ENCODE peak calls at places on chromosomes 7 and 10, in seven cellular contexts. T is K562, Y is HCT116, E is GM12878, W is SK-N-SH, U is H1, P is HepG2. N is an unnamed sample.

GRCh38 chr7:15764986-15765385 is 78.5 kb upstream of the MEOX2 start:
- DNase-seq in W (no peak), U (no peak), E (no peak), Y (no peak), P (no peak), T (no peak), N (no peak)

GRCh38 chr7:117090820-117091219 is 137.5 kb downstream of the ST7 start:
- DNase-seq in T (no peak), W (no peak), U (no peak), E (no peak), Y (no peak), P (no peak), N (no peak)

GRCh38 chr10:93894516-93895378 is 969 bp downstream of the SLC35G1 start:
- DNase-seq in T (peak), P (no peak), E (no peak), W (peak), Y (no peak), U (no peak), N (no peak)

GRCh38 chr7:138204285-138204988 is 128.2 kb downstream of the AKR1D1 start:
- DNase-seq in U (no peak), E (no peak), W (peak), Y (no peak), T (no peak), P (no peak), N (no peak)

GRCh38 chr7:84529480-84530205 is 335.1 kb upstream of the SEMA3A start:
- DNase-seq in U (no peak), P (no peak), Y (peak), T (no peak), E (no peak), W (peak), N (no peak)

GRCh38 chr7:156420496-156420895 is 220.1 kb upstream of the RNF32 start:
- DNase-seq in Y (no peak), W (no peak), U (no peak), E (no peak), T (no peak), P (no peak), N (no peak)

GRCh38 chr7:57413529-57414398 is 36.2 kb upstream of the ZNF716 start:
- DNase-seq in E (no peak), Y (no peak), W (no peak), U (no peak), T (no peak), P (no peak), N (no peak)

GRCh38 chr7:49297958-49298357 is 373.6 kb downstream of the CDC14C start:
- DNase-seq in P (no peak), T (no peak), E (no peak), U (no peak), Y (no peak), W (no peak), N (no peak)

GRCh38 chr7:45651056-45651444 is 76.9 kb downstream of the ADCY1 start:
- DNase-seq in E (no peak), U (no peak), W (no peak), Y (no peak), T (no peak), P (no peak), N (no peak)

GRCh38 chr10:120221873-120222485 is 235.0 kb upstream of the PLPP4 start:
- DNase-seq in W (peak), U (peak), E (no peak), P (peak), T (peak), Y (peak), N (peak)

GRCh38 chr7:26166681-26167266 is 14.8 kb downstream of the NFE2L3 start:
- DNase-seq in P (no peak), Y (no peak), U (no peak), T (no peak), E (no peak), W (no peak), N (no peak)

GRCh38 chr10:33335800-33336605 is 1.5 kb upstream of the NRP1 start:
- DNase-seq in U (no peak), W (peak), Y (no peak), E (no peak), P (no peak), T (no peak), N (no peak)

GRCh38 chr10:33336606-33337334 is 2.3 kb upstream of the NRP1 start:
- DNase-seq in P (no peak), E (no peak), W (peak), U (no peak), Y (no peak), T (no peak), N (no peak)

GRCh38 chr10:33334839-33335549 is 527 bp upstream of the NRP1 start:
- DNase-seq in T (no peak), E (no peak), Y (peak), W (peak), P (peak), U (no peak), N (peak)

GRCh38 chr10:33335550-33335799 is 1.0 kb upstream of the NRP1 start:
- DNase-seq in T (no peak), Y (no peak), E (no peak), U (no peak), W (no peak), P (no peak), N (no peak)

DNA sequence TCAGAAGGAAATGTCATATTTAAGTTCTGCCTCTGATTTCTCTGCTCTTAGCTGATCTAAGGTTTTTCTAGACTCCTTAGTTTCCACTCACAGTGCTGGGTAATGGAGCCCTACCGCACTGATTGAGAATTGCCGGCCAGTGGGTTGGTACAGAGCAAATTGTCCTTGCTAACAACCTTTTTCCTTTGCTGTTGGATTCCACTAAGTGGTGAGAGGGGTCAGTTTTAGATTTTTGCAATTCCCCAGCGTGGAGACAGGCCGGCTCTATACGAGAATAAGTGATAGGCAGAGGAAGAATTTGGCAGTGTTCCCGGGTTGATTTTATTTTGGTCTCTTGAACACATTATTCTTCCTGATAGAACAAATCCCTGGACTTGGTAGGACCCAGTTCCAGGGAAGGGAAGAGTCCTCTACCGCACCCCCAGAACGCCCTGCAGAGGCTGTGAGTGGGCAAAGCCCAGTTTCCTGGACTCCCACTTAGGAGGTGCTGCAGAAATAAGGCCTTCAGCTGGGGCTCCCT is 2.9 kb upstream of the NRP1 start:
- DNase-seq in Y (no peak), W (no peak), E (no peak), T (no peak), U (no peak), P (no peak), N (no peak)
- H3K9ac ChIP-seq in Y (no peak), W (peak), E (no peak), T (no peak), U (no peak), P (no peak), N (peak)

GRCh38 chr7:95056107-95056689 is 148.8 kb downstream of the PPP1R9A start:
- DNase-seq in W (no peak), U (no peak), T (no peak), E (no peak), P (no peak), Y (no peak), N (no peak)

GRCh38 chr7:95052692-95053091 is 145.3 kb downstream of the PPP1R9A start:
- DNase-seq in Y (no peak), T (no peak), E (no peak), W (no peak), U (no peak), P (no peak), N (no peak)

GRCh38 chr7:95059842-95060313 is 152.5 kb downstream of the PPP1R9A start:
- DNase-seq in Y (no peak), E (no peak), T (no peak), W (no peak), U (no peak), P (no peak), N (no peak)

GRCh38 chr7:95055295-95055694 is 147.9 kb downstream of the PPP1R9A start:
- DNase-seq in Y (no peak), P (no peak), E (no peak), U (no peak), T (no peak), W (no peak), N (no peak)

DNA sequence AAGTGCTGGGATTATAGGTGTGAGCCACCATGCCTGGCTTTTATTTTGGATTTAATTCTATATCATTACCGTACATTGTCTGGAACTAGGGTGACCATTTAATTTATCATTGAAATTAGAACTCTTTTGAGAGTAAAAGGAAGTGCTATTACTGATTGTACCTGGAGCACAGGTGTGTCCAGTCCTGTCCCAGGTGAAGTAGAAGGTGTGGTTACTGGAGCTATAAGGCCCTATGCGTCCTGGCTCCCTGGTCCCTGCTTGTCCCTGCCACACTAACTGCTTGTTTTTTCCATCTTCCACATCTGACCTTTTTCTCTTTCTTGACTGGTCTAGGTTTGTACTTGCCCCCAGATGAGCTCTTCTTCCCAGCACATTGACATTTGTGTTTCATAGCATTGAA is 147.0 kb downstream of the PPP1R9A start:
- DNase-seq in W (no peak), T (no peak), Y (no peak), E (no peak), P (no peak), U (no peak), N (no peak)
- H3K4me3 ChIP-seq in W (no peak), T (no peak), Y (no peak), E (no peak), P (no peak), U (no peak), N (no peak)

GRCh38 chr10:127908106-127908957 is 1.4 kb downstream of the PTPRE start:
- DNase-seq in W (no peak), Y (peak), U (no peak), T (no peak), E (no peak), P (peak), N (no peak)

GRCh38 chr10:127906548-127907377 is at the start of gene PTPRE:
- DNase-seq in P (no peak), T (peak), Y (peak), U (peak), E (no peak), W (peak), N (peak)

GRCh38 chr10:127908958-127909267 is 2.0 kb downstream of the PTPRE start:
- DNase-seq in W (no peak), Y (no peak), U (no peak), E (no peak), T (no peak), P (no peak), N (no peak)

GRCh38 chr10:127905623-127906261 is 1.2 kb upstream of the PTPRE start:
- DNase-seq in W (no peak), T (no peak), E (no peak), P (no peak), Y (no peak), U (no peak), N (no peak)

DNA sequence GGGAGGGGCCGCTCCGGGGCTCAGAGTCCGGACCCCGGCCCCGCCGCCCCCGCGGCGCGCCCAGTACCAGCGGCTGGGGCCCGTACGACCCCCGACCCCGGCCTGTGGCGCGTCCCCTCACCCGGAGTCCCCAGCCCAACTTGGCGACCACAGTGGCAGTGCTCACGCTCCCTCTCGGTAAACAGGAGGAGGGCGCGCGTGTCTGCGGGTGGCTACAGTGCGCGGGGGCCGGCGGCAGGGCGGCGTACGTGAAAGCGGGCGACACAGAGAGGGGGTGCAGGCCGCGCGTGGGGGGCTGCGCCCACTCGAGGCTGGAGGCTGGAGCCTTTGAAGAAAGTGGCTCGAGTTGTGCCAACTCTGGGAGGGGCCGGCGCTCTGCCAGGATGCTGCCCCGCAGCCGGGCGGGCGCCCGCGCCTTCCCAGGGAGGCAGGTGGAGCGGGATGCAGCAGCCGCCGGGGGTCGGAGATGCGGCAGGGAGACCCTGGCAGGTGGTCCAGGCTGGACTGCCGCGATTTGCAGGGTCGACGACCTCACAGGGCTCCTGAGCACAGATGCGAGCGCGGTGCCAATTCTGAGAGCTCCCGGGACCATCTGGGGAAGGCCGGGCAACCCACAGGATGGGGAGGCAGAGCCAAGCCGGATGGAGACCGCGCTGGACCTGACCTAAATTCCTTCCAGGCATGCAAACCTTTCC is 655 bp downstream of the PTPRE start:
- DNase-seq in T (no peak), Y (no peak), U (no peak), E (no peak), W (peak), P (no peak), N (no peak)
- TF ChIP-seq YY1 in T (no peak), Y (no peak), U (no peak), E (no peak), W (no peak), P (no peak), N (no peak)

DNA sequence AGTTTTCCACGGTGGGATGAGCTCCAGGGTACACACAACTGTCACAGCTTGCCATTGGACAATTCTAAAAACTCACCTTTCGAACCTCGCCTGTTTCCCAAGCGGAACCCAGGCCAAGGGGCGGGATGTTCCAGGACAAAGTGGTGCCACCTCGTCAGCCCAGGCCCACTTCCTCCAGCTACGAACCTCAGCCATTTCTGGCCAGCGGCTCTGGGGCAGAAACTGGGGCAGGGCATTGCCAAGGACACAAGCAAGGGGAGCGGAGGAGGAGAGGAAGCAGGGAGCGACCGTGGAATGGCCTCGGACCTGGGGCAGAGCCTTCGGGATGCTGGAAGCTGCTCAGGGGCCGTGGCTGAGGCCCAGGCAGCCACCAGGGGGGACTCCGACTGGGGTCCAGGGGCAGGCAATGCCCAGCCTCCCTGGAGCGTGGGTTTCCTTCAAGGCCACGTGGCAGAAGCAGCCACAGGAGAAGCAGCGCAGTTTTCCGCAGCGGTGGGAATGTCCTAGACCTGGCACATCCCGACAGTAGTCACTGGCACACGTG is 44.6 kb upstream of the INSIG1 start:
- DNase-seq in T (no peak), Y (no peak), W (no peak), P (no peak), U (no peak), E (no peak), N (no peak)
- H3K9ac ChIP-seq in T (no peak), Y (no peak), W (no peak), P (no peak), U (no peak), E (no peak), N (no peak)

GRCh38 chr7:28409716-28410627 is 2.3 kb upstream of the CREB5 start:
- DNase-seq in E (no peak), P (no peak), U (no peak), W (peak), T (no peak), Y (no peak), N (no peak)
- H3K4me3 ChIP-seq in E (peak), P (peak), U (peak), W (peak), T (no peak), Y (no peak), N (peak)

DNA sequence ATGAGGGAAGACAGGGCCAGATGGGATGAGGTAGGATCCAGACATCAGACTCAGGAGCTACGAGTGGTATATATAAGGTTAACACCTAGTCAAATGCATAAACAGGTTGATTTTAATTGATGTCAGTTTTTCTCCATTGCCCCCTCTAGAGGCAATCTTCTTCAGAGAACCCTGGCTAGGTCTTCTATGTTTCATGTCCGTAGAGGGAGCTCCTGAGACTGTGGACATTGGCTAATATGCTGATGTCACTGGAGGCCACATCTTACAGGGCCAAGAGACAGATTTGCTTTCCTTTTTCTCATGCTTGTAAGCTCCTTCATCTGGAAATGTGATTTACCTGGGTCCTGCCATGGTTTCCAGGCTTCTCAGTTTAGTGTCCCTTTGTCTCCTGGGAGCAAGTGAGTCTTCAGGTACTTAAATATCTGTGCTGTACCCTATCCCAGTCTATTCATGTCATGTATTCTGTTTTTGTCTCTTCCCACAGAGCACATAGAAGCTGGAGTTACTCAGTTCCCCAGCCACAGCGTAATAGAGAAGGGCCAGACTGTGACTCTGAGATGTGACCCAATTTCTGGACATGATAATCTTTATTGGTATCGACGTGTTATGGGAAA is 161.6 kb upstream of the PRSS1 start:
- DNase-seq in P (peak), E (peak), T (peak), Y (peak), W (peak), U (no peak), N (no peak)
- TF ChIP-seq YY1 in P (no peak), E (peak), T (no peak), Y (peak), W (no peak), U (no peak), N (no peak)

N was measured in NT2/D1.